ENCODE peak calls at places on chromosomes 12 and 14, in four cellular contexts. B, H, F and C are unnamed samples.

GRCh38 chr14:65229431-65230286 is 127.3 kb upstream of the MAX start:
- DNase-seq in B (no peak), H (no peak), F (peak; percentile 63), C (peak; percentile 46)

GRCh38 chr12:58927112-58927511 is 6.8 kb upstream of the LRIG3 start:
- DNase-seq in F (no peak), B (no peak), H (no peak), C (no peak)

GRCh38 chr12:67651380-67651695 is 2.8 kb downstream of the DYRK2 start:
- DNase-seq in F (peak; percentile 71), B (no peak), H (no peak), C (peak; percentile 62)

GRCh38 chr12:125013816-125014442 is 20.5 kb downstream of the BRI3BP start:
- DNase-seq in B (no peak), F (no peak), H (no peak), C (no peak)

GRCh38 chr12:89493650-89494302 is 30.8 kb downstream of the GALNT4 start:
- DNase-seq in F (no peak), H (no peak), B (no peak), C (no peak)

GRCh38 chr12:112870267-112870980 is 36.3 kb upstream of the OAS1 start:
- DNase-seq in B (no peak), F (no peak), H (no peak), C (no peak)

GRCh38 chr12:54560374-54560858 is 11.0 kb downstream of the PDE1B start:
- DNase-seq in H (no peak), B (peak; percentile 68), F (peak; percentile 72), C (peak; percentile 83)

GRCh38 chr12:107131832-107132616 is 38.7 kb upstream of the CRY1 start:
- DNase-seq in B (peak; percentile 44), F (peak; percentile 84), H (peak; percentile 25), C (peak; percentile 73)

GRCh38 chr12:118238888-118239287 is 103.0 kb downstream of the PEBP1 start:
- DNase-seq in F (no peak), H (no peak), B (no peak), C (no peak)

GRCh38 chr12:75634244-75635222 is 123.1 kb upstream of the KRR1 start:
- DNase-seq in B (no peak), F (peak; percentile 66), H (no peak), C (peak; percentile 26)

DNA sequence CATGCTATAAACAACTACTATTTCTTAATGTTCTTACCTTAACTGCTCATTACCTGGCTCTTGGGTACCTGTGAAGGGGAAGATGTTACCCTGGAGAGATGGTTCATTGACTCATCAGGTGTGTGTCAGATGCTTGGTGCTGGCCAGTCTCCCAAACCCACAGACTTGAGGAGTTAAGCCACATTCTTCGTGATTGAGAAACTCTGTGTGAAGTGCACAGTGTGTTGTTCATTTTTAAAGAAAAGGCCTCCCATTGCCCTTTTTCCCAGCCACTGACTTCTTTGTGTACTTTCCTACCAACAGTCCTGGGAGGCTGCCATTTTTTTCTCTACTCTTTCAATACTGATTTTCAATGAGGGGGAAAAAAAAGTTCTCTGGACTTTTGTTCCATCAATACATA is 3.2 kb downstream of the MGST1 start:
- DNase-seq in F (peak; percentile 97), B (peak; percentile 89), H (no peak), C (peak; percentile 95)
- H3K4me3 ChIP-seq in F (peak overlapping the region; percentile 15), B (no peak overlapping the region), H (no peak overlapping the region), C (no peak overlapping the region)

GRCh38 chr12:57896437-57897201 is 44.7 kb upstream of the ATP23 start:
- DNase-seq in F (peak; percentile 84), H (peak; percentile 20), B (peak; percentile 35), C (peak; percentile 74)

GRCh38 chr12:57894577-57895292 is 46.6 kb upstream of the ATP23 start:
- DNase-seq in B (no peak), F (no peak), H (no peak), C (no peak)

GRCh38 chr12:57895337-57896138 is 45.8 kb upstream of the ATP23 start:
- DNase-seq in F (no peak), H (no peak), B (no peak), C (no peak)

GRCh38 chr12:57897296-57897974 is 43.9 kb upstream of the ATP23 start:
- DNase-seq in B (no peak), H (no peak), F (no peak), C (no peak)

GRCh38 chr12:57896139-57896436 is 45.3 kb upstream of the ATP23 start:
- DNase-seq in F (peak; percentile 55), B (no peak), H (no peak), C (peak; percentile 63)
- TF ChIP-seq CTCF in F (no peak), B (peak; percentile 11), H (no peak), C (no peak)

GRCh38 chr12:3365416-3366385 is 125.3 kb upstream of the PRMT8 start:
- DNase-seq in H (no peak), F (no peak), B (no peak), C (no peak)
- H3K4me3 ChIP-seq in H (no peak overlapping the region), F (no peak overlapping the region), B (no peak overlapping the region), C (no peak overlapping the region)

DNA sequence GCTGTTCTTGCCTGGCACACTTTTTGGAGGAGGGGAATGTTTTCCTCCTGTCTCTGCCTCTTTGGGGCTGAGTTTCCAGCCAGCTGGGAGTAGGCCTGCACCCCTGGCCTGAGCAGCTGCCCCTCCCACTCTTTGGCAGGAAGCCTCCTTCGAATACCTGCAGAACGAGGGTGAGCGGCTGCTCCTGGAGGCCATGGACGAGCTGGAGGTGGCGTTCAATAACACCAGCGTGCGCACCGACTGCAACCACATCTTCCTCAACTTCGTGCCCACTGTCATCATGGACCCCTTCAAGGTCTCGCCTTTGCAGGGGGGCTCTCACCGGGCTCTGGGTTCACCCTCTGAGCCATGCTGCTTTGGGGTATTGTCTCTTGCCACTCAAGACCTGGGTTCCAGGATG is 69.4 kb downstream of the FOXN4 start:
- DNase-seq in F (no peak), B (no peak), H (no peak), C (no peak)
- TF ChIP-seq CTCF in F (no peak), B (no peak), H (no peak), C (no peak)

GRCh38 chr12:65896743-65897142 is 72.5 kb downstream of the HMGA2 start:
- DNase-seq in H (no peak), F (no peak), B (no peak), C (no peak)

GRCh38 chr12:65894127-65894526 is 69.8 kb downstream of the HMGA2 start:
- DNase-seq in F (no peak), B (no peak), H (no peak), C (no peak)

GRCh38 chr12:65895031-65895430 is 70.7 kb downstream of the HMGA2 start:
- DNase-seq in H (no peak), B (no peak), F (no peak), C (no peak)

GRCh38 chr12:65894624-65895023 is 70.3 kb downstream of the HMGA2 start:
- DNase-seq in H (no peak), F (no peak), B (no peak), C (no peak)

DNA sequence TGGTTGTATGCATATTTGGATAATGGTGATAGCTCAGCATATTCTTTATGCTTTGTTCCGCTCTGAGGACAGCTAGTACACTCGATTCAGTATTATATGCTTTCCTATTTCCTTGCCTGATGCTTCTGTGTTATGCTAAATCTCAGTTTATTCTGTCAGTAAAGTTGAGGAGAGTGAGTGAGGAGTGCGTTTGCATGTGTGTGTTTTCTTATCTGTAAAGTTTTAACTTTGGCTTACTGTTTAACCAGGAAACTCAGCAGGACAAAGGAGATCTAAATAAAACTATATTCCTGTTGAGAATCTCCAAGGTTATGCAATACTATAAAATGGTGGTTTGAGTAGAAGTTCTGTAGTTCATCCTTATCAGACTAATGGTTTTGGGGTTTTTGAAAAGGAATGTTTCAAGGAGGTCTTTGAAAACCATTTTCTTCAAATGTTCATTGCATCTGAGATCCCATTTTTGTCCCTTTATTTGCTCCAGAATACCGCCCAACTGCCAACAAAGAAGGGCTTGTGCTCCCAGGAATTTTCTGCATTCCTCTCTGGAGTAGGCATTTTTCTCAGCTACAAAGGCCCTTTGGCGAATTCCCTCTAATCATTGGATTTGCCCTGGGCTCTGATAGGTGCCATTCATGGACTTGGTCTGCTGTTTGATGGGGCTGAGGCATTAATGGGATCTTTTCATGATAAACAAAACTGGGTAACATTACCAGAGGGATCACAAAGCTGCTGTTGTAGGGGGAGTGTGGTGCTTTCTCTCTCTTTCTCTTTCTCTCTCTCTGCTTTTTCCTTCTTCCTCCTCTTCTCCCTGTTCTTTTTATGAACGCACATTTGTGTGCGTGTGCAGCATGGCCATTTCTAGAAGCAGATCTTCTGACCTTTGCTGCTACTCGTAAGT is 71.7 kb downstream of the HMGA2 start:
- DNase-seq in F (peak; percentile 51), B (no peak), H (no peak), C (no peak)
- H3K4me3 ChIP-seq in F (no peak overlapping the region), B (no peak overlapping the region), H (peak overlapping the region; percentile 38), C (no peak overlapping the region)

GRCh38 chr12:66066071-66066928 is 64.2 kb downstream of the LLPH start:
- DNase-seq in H (no peak), F (peak; percentile 72), B (peak; percentile 23), C (peak; percentile 22)
- TF ChIP-seq CTCF in H (no peak), F (peak; percentile 12), B (peak; percentile 49), C (no peak)

GRCh38 chr12:55705802-55706402 is 1.8 kb downstream of the ITGA7 start:
- DNase-seq in B (no peak), H (no peak), F (no peak), C (no peak)
- H3K4me3 ChIP-seq in B (no peak overlapping the region), H (no peak overlapping the region), F (peak overlapping the region; percentile 66), C (peak overlapping the region; percentile 1)

DNA sequence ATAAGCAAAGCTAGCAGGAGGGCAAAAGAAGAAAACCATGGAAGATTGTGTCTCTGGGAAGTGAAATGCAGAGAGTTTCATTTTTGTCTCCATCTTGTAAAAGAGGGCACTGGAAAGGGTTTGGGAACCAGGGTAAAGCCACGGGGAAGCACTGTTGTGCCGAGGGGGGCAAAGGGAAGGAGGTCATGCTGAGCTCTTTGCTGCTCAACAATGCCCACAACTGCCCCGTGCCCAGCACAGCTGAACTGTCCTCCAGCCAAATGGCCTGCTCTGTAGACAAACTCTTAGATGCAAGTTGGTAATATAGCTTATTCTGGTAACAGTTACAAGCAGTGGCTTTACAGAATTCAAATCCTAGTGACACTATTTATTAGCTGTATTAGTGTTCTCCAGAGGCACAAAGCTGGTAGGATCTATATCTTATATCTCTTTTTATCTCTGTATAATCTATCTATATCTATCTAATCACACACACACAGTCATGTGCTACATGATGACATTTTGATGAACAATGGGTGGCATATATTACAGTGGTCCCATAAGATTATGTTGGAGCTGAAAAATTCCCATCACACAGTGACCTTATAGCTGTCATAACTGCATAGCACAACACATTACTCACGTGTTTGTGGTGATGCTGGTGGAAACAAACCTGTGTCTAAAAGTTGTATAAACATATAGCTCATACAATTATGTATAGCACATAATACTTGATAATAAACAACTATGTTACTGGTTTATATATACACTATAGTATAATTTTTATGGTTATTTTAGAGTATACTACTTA is 203.4 kb upstream of the DDHD1 start:
- DNase-seq in B (peak; percentile 51), H (no peak), F (no peak), C (peak; percentile 37)
- TF ChIP-seq CTCF in B (no peak), H (no peak), F (no peak), C (no peak)